ENCODE peak calls at places on chromosome 7, in seven cellular contexts. U is activated T-helper 1 cell treated with anti-CD3 and anti-CD28 coated beads, Interleukin-2, amount 50 U/mL, for 16 hours; E is amygdala; C is effector CD4-positive, alpha-beta T cell; G is T-cell; O is NCI-H1417; X is central memory CD4-positive, alpha-beta T cell. B is an unnamed sample.

GRCh38 chr7:107161415-107161814 is 7.4 kb upstream of the HBP1 start:
- DNase-seq in C (no peak), O (no peak), E (no peak), U (no peak), X (no peak), G (no peak), B (no peak)

GRCh38 chr7:29457565-29457971 is 106.1 kb upstream of the PRR15 start:
- DNase-seq in O (no peak), X (no peak), U (no peak), G (no peak), E (no peak), C (no peak), B (peak; percentile 48)

GRCh38 chr7:78764571-78764970 is 688.9 kb downstream of the MAGI2 start:
- DNase-seq in O (no peak), X (no peak), U (no peak), E (no peak), G (no peak), C (no peak), B (no peak)

GRCh38 chr7:143490719-143491306 is 13.1 kb downstream of the TAS2R41 start:
- DNase-seq in X (no peak), C (no peak), U (no peak), O (no peak), G (no peak), E (no peak), B (no peak)

GRCh38 chr7:151229249-151229648 is 2.2 kb upstream of the ABCF2 start:
- DNase-seq in E (no peak), U (no peak), C (no peak), O (no peak), X (no peak), G (no peak), B (no peak)

GRCh38 chr7:44100458-44101303 is 3.5 kb upstream of the AEBP1 start:
- DNase-seq in G (no peak), C (no peak), O (no peak), E (no peak), U (no peak), X (no peak), B (peak; percentile 38)

GRCh38 chr7:25565949-25566348 is 337.7 kb upstream of the NPVF start:
- DNase-seq in G (peak; percentile 46), X (peak; percentile 57), E (no peak), C (peak; percentile 49), O (peak; percentile 78), U (peak; percentile 32), B (peak; percentile 56)

GRCh38 chr7:92880212-92881090 is 44.1 kb upstream of the CDK6 start:
- DNase-seq in C (no peak), G (no peak), X (no peak), E (no peak), U (no peak), O (no peak), B (no peak)

GRCh38 chr7:136278057-136278456 is 300.9 kb upstream of the MTPN start:
- DNase-seq in G (no peak), U (no peak), C (no peak), E (no peak), X (no peak), O (no peak), B (no peak)

GRCh38 chr7:101017099-101017777 is 2.6 kb upstream of the MUC17 start:
- DNase-seq in U (peak; percentile 52), C (peak; percentile 49), X (peak; percentile 54), E (no peak), O (no peak), G (peak; percentile 39), B (peak; percentile 8)

GRCh38 chr7:117444646-117445045 is 17.4 kb upstream of the ASZ1 start:
- DNase-seq in U (no peak), X (no peak), G (no peak), E (no peak), C (no peak), O (no peak), B (no peak)

GRCh38 chr7:87875151-87876039 is 765 bp downstream of the SLC25A40 start:
- DNase-seq in C (peak; percentile 17), G (no peak), O (no peak), X (peak; percentile 17), E (no peak), U (no peak), B (peak; percentile 41)

GRCh38 chr7:98368721-98369120 is 32.2 kb downstream of the BAIAP2L1 start:
- DNase-seq in E (no peak), G (no peak), O (no peak), C (no peak), U (no peak), X (no peak), B (no peak)

GRCh38 chr7:49432245-49432644 is 341.2 kb upstream of the VWC2 start:
- DNase-seq in X (no peak), G (no peak), U (no peak), O (no peak), E (no peak), C (no peak), B (no peak)